ENCODE peak calls at places on chromosome 11, in seven cellular contexts. B, X, I, S, F, W and V are unnamed samples.

GRCh38 chr11:127493330-127493729 is 492.8 kb upstream of the KIRREL3 start:
- DNase-seq in B (no peak), X (no peak), I (peak), S (no peak), F (no peak), W (no peak), V (no peak)

GRCh38 chr11:69848196-69848595 is 29.0 kb upstream of the FGF3 start:
- DNase-seq in B (no peak), X (no peak), I (peak), S (no peak), F (no peak), W (no peak), V (no peak)

GRCh38 chr11:11169715-11170351 is 183.2 kb downstream of the CSNK2A3 start:
- DNase-seq in B (no peak), X (no peak), I (no peak), S (no peak), F (no peak), W (no peak), V (no peak)

GRCh38 chr11:128764617-128765095 is 70.8 kb downstream of the FLI1 start:
- DNase-seq in B (no peak), X (no peak), I (no peak), S (peak), F (no peak), W (no peak), V (no peak)

GRCh38 chr11:69951821-69952590 is 126.1 kb upstream of the ANO1 start:
- DNase-seq in B (no peak), X (no peak), I (no peak), S (no peak), F (no peak), W (no peak), V (no peak)

GRCh38 chr11:118921121-118921928 is 4.4 kb downstream of the BCL9L start:
- DNase-seq in B (peak), X (no peak), I (peak), S (no peak), F (no peak), W (peak), V (no peak)

GRCh38 chr11:58142781-58143180 is 17.5 kb upstream of the OR9I1 start:
- DNase-seq in B (no peak), X (no peak), I (no peak), S (no peak), F (no peak), W (no peak), V (no peak)

GRCh38 chr11:75924966-75925784 is 110.2 kb downstream of the UVRAG start:
- DNase-seq in B (peak), X (no peak), I (peak), S (no peak), F (no peak), W (no peak), V (no peak)

GRCh38 chr11:7605544-7605943 is 67.8 kb downstream of the CYB5R2 start:
- DNase-seq in B (no peak), X (no peak), I (peak), S (peak), F (no peak), W (no peak), V (no peak)

GRCh38 chr11:70894566-70894965 is 357.8 kb downstream of the SHANK2 start:
- DNase-seq in B (no peak), X (no peak), I (no peak), S (no peak), F (no peak), W (no peak), V (no peak)

GRCh38 chr11:200224-201003 is 6.8 kb downstream of the BET1L start:
- DNase-seq in B (no peak), X (no peak), I (no peak), S (peak), F (no peak), W (peak), V (no peak)

GRCh38 chr11:122100222-122101080 is 15.6 kb downstream of the BLID start:
- DNase-seq in B (peak), X (peak), I (peak), S (no peak), F (no peak), W (no peak), V (peak)

GRCh38 chr11:32109596-32109995 is 18.7 kb downstream of the RCN1 start:
- DNase-seq in B (no peak), X (no peak), I (no peak), S (no peak), F (no peak), W (no peak), V (no peak)

GRCh38 chr11:116813781-116814471 is 9.2 kb downstream of the APOA4 start:
- DNase-seq in B (no peak), X (no peak), I (peak), S (peak), F (no peak), W (no peak), V (no peak)

GRCh38 chr11:9688716-9689511 is 25.0 kb downstream of the SWAP70 start:
- DNase-seq in B (peak), X (peak), I (peak), S (no peak), F (no peak), W (no peak), V (no peak)

GRCh38 chr11:132555617-132556016 is 976.7 kb downstream of the OPCML start:
- DNase-seq in B (no peak), X (no peak), I (no peak), S (no peak), F (no peak), W (no peak), V (no peak)

GRCh38 chr11:75272391-75272790 is 31.8 kb downstream of the TPBGL start:
- DNase-seq in B (no peak), X (no peak), I (no peak), S (no peak), F (no peak), W (no peak), V (no peak)

GRCh38 chr11:117953029-117953671 is 23.9 kb upstream of the TMPRSS13 start:
- DNase-seq in B (no peak), X (no peak), I (no peak), S (no peak), F (no peak), W (peak), V (no peak)

GRCh38 chr11:113289341-113290187 is 24.8 kb upstream of the TTC12 start:
- DNase-seq in B (peak), X (peak), I (peak), S (peak), F (peak), W (peak), V (peak)

GRCh38 chr11:119158467-119158866 is 9.6 kb downstream of the ABCG4 start:
- DNase-seq in B (no peak), X (no peak), I (no peak), S (no peak), F (no peak), W (no peak), V (no peak)

GRCh38 chr11:10305262-10305963 is 540 bp downstream of the ADM start:
- DNase-seq in B (no peak), X (no peak), I (peak), S (peak), F (no peak), W (no peak), V (no peak)

DNA sequence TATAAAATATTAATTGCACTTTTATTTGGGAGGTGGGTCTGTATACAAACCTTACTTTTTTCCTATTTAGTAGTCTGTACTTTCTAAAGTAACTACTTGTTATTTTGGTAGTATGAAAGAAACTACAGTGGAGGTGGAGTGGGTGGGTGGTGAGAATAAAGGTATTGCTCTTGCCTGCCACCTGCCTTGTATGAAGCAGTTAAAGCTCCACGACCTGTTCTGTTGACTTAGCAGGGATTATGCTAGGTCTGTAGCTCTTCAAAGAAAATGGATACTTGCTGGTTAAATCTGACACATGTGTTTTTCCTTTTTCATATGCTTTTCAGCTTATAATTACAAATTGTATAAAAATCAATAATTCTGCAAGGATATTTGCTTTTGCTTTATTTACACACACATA is 111.9 kb downstream of the EHF start:
- DNase-seq in B (no peak), X (no peak), I (no peak), S (no peak), F (no peak), W (no peak), V (no peak)
- TF ChIP-seq CTCF in B (no peak), X (no peak), I (no peak), S (no peak), F (no peak), W (no peak), V (no peak)

GRCh38 chr11:3984896-3985295 is 109.7 kb upstream of the RRM1 start:
- DNase-seq in B (no peak), X (no peak), I (peak), S (no peak), F (no peak), W (no peak), V (no peak)
- TF ChIP-seq CTCF in B (peak), X (no peak), I (no peak), S (no peak), F (no peak), W (no peak), V (no peak)

DNA sequence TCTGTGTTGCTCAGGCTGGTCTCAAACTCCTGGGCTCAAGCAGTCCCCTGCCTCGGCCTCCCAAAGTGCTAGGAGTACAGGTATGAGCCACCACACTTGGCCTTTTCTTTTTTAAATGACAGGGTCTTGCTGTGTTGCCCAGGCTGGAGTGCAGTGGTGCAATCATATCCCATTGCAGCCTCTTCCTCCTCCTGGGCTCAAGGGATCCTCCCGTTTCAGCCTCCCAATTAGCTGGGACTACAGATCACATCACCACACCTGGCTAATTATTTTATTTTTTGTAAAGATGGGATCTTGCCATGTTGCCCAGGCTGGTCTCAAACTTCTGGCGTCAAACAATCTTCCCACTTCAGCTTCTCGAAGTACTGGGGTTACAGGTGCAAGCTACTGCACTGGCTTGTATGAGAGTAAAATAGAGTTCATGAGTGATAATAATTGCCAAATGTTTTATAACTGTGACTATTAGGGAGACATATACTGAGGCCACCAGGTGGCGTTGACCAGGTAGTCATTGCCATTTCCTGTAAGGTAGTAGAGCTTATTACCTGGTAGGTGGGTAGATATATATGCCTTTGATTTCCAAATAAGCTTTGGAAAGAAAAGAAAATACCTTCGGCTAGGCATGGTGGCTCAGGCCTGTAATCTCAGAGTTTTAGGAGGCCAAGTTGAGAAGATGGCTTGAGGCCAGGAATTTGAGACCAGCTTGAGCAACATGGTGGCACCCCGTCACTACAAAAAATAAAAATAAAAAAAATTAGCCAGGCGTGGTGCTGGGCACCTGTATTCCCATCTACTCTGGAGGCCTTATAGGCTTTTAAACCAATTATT is 5.4 kb downstream of the FDX1 start:
- DNase-seq in B (no peak), X (no peak), I (peak), S (peak), F (no peak), W (no peak), V (no peak)
- TF ChIP-seq CTCF in B (peak), X (no peak), I (no peak), S (peak), F (peak), W (no peak), V (no peak)

GRCh38 chr11:130315354-130315970 is 745 bp upstream of the ZBTB44 start:
- DNase-seq in B (no peak), X (no peak), I (no peak), S (peak), F (peak), W (no peak), V (peak)
- TF ChIP-seq CTCF in B (no peak), X (no peak), I (no peak), S (no peak), F (peak), W (no peak), V (no peak)

GRCh38 chr11:17550455-17551346 is 3.6 kb downstream of the OTOG start:
- DNase-seq in B (peak), X (no peak), I (no peak), S (no peak), F (no peak), W (no peak), V (no peak)

GRCh38 chr11:17548444-17548843 is 1.4 kb downstream of the OTOG start:
- DNase-seq in B (no peak), X (no peak), I (no peak), S (no peak), F (no peak), W (no peak), V (no peak)

GRCh38 chr11:17546240-17546639 is 819 bp upstream of the OTOG start:
- DNase-seq in B (no peak), X (no peak), I (no peak), S (no peak), F (no peak), W (no peak), V (no peak)

GRCh38 chr11:17547051-17547577 is at the start of gene OTOG:
- DNase-seq in B (peak), X (no peak), I (peak), S (no peak), F (no peak), W (no peak), V (no peak)

DNA sequence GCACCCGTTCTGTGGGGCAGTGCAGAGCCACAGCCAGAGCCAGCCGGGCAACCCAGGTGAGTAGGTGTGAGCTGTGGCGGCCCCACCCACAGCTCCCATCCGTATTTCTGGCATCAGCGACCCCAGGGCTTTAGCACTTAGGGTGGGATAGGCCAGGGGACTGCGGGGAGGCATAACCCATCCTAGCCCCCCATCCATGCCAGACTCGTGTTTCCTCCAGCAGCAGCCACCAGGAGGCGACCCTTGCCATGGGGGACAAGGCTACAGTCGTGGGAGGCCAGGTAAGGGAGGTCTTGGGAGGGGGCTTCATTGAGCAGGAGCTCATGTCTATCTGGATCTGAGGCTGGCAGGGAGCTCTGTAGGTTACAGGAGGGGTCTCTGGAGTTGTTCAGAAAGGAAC is 873 bp downstream of the OTOG start:
- DNase-seq in B (no peak), X (no peak), I (no peak), S (no peak), F (no peak), W (no peak), V (no peak)
- TF ChIP-seq CTCF in B (no peak), X (peak), I (peak), S (no peak), F (no peak), W (no peak), V (no peak)

GRCh38 chr11:67576742-67577475 is 6.7 kb upstream of the GSTP1 start:
- DNase-seq in B (no peak), X (no peak), I (no peak), S (no peak), F (no peak), W (no peak), V (no peak)
- TF ChIP-seq CTCF in B (no peak), X (no peak), I (no peak), S (no peak), F (no peak), W (no peak), V (no peak)

DNA sequence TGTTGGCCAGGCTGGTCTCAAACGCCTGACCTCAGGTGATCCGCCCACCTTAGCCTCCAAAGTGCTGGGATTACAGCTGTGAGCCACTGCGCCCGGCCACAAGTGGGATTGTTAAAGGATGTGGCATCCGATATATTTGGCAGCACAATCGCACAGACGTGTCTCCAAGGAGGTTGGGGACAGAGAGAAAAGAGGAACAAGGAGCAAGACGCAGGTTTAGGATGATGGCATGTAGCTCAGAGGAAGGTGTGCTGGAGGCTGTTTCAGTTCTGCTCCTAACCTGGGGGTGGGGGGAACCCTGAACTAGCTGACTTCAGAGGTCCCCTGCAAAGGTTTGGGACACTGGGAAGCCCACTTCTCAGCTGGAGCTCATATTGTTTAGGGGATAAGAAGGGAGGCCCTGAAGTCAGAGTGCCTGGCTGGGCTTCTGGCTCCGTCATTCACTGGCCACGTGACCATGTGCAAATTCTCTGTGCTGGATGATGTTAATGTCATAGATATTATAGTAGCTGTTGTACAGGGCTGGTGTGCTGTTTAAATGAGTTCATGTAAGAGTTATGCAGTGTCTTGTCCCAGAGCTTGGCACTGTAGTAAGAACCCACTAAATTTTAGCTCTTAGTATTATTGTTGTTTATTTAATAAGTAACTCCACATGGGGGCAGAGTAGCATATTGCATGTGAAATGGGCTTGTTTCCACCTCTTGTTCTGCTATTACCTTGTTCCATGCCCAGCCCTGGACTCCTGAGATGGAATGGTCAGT is 129.7 kb downstream of the ST3GAL4 start:
- DNase-seq in B (peak), X (peak), I (peak), S (no peak), F (no peak), W (no peak), V (no peak)
- TF ChIP-seq CTCF in B (peak), X (peak), I (no peak), S (no peak), F (no peak), W (no peak), V (no peak)

DNA sequence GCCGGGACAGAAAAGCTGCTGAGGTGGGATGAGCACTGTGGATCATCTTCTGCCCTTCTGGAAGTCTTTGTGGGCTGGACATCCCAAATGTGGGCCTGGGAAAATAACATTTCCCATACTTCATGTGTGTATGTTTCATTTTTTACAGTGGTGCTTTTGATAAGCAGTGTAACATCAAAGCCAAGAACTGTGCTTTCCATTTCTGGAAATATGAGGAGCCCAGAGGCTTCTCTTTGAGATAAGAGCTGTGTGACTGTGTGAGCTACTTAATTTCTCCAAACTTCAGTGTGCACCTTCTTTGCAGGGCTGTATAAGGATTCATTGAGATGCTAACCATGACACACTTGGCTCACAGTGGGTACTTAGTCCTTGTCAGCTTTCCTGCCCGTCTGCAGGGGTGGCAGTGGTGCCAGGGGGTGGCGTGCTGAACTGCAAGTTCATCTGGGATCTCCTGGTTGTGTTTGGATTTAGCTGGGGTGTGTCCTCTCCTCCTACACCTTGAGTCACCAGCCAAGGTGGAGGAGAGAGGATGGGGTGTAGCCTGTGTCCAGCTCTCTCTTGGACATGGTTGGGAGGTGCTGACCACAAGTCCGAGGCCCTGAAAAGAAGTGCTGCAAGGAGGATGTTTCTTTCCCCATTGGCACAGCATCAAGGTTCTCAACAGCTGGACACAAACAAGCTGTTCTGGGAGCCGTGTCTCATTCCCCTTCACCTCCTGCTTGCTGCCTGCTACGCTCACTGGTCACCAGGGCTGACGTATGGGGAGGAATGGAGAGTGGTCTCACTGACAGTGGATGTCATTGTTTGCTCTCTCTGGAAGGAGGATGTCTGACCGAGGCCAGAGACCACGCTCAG is 139.4 kb downstream of the TEAD1 start:
- DNase-seq in B (peak), X (peak), I (peak), S (peak), F (no peak), W (no peak), V (no peak)
- TF ChIP-seq CTCF in B (no peak), X (no peak), I (no peak), S (no peak), F (no peak), W (no peak), V (no peak)

DNA sequence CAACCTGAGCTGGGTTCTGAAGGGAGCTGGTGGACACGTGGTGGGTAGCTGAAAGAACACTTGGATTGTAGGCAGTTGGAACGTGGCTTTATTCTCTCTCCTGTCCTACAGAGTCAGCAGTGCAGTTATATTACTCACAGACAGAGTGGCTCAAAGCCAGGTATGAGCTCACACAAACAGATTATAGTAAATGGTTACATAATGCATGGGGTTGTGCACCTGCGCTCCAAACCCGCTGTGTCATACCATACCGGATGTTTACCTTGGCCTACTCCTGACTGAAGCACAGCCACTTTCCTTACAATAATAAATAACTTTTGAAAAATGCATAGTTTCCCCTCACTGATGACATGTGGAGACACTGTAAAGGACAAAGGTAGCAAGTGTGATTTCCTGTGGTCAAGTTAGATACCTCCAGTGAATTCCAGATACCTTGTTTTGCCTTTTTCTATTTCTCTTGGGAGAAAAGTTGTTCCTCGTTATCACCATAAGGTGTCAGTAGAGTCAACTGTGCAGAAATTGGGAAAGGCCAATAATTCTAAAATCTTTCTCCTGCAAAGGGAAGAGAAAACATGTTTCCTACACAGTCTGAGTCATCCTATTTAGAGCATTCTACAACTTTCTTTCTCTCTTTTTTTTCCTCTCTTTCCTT is 13.5 kb downstream of the MS4A6A start:
- DNase-seq in B (peak), X (no peak), I (peak), S (peak), F (no peak), W (no peak), V (peak)
- TF ChIP-seq CTCF in B (peak), X (no peak), I (peak), S (no peak), F (peak), W (peak), V (peak)